ENCODE peak calls at places on chromosomes 5 and 9, in ten cellular contexts. H is transverse colon, I is right atrium auricular region, X is heart right ventricle, Y is PC-3, F is HCT116, K is small intestine, J is mammary epithelial cell, Q is neuronal stem cell, P is dorsolateral prefrontal cortex. Z is an unnamed sample.

GRCh38 chr5:6418679-6419276 is 29.9 kb upstream of the UBE2QL1 start:
- DNase-seq in H (no peak), I (no peak), X (no peak), Y (no peak), F (no peak), K (no peak), J (no peak), Q (no peak), P (no peak), Z (no peak)

GRCh38 chr5:95972196-95972595 is 10.5 kb upstream of the ELL2 start:
- DNase-seq in H (no peak), I (no peak), X (no peak), Y (no peak), F (no peak), K (no peak), J (no peak), Q (no peak), P (no peak), Z (no peak)

GRCh38 chr5:117161718-117162386 is 587.2 kb upstream of the SEMA6A start:
- DNase-seq in H (no peak), I (no peak), X (no peak), Y (no peak), F (no peak), K (no peak), J (no peak), Q (peak), P (no peak), Z (no peak)

GRCh38 chr9:78972303-78973002 is 599.3 kb upstream of the TLE4 start:
- DNase-seq in H (no peak), I (no peak), X (no peak), Y (no peak), F (no peak), K (no peak), J (no peak), Q (no peak), P (no peak), Z (no peak)

GRCh38 chr9:121902483-121903135 is 190.5 kb downstream of the TTLL11 start:
- DNase-seq in H (no peak), I (no peak), X (no peak), Y (no peak), F (no peak), K (peak), J (peak), Q (no peak), P (no peak), Z (no peak)

GRCh38 chr9:133509179-133510083 is 15.3 kb downstream of the MYMK start:
- DNase-seq in H (peak), I (no peak), X (peak), Y (peak), F (no peak), K (peak), J (no peak), Q (no peak), P (peak), Z (no peak)

GRCh38 chr5:163385276-163385675 is 52.1 kb upstream of the CCNG1 start:
- DNase-seq in H (no peak), I (peak), X (no peak), Y (no peak), F (no peak), K (no peak), J (no peak), Q (no peak), P (peak), Z (peak)

GRCh38 chr9:128160603-128160987 is 530 bp downstream of the BBLN start:
- DNase-seq in H (peak), I (no peak), X (no peak), Y (no peak), F (no peak), K (no peak), J (no peak), Q (no peak), P (peak), Z (no peak)

GRCh38 chr5:68232272-68232671 is 16.7 kb downstream of the PIK3R1 start:
- DNase-seq in H (no peak), I (no peak), X (no peak), Y (no peak), F (no peak), K (no peak), J (no peak), Q (no peak), P (no peak), Z (no peak)

GRCh38 chr5:166618555-166618954 is 1672.9 kb upstream of the WWC1 start:
- DNase-seq in H (no peak), I (no peak), X (no peak), Y (no peak), F (no peak), K (no peak), J (no peak), Q (no peak), P (no peak), Z (no peak)

GRCh38 chr5:113087994-113088519 is 111.5 kb downstream of the DCP2 start:
- DNase-seq in H (no peak), I (no peak), X (no peak), Y (no peak), F (no peak), K (no peak), J (no peak), Q (no peak), P (no peak), Z (no peak)

GRCh38 chr9:136803551-136804508 is 3.9 kb upstream of the RABL6 start:
- DNase-seq in H (no peak), I (no peak), X (no peak), Y (no peak), F (no peak), K (no peak), J (no peak), Q (no peak), P (no peak), Z (no peak)

GRCh38 chr9:93678199-93679019 is 102.0 kb downstream of the PHF2 start:
- DNase-seq in H (no peak), I (peak), X (no peak), Y (no peak), F (no peak), K (no peak), J (no peak), Q (no peak), P (peak), Z (peak)

GRCh38 chr5:97224112-97224750 is 41.2 kb upstream of the RIOK2 start:
- DNase-seq in H (no peak), I (no peak), X (no peak), Y (peak), F (no peak), K (no peak), J (no peak), Q (no peak), P (no peak), Z (no peak)

GRCh38 chr9:131046581-131047202 is 37.7 kb downstream of the LAMC3 start:
- DNase-seq in H (peak), I (peak), X (peak), Y (peak), F (peak), K (peak), J (peak), Q (peak), P (peak), Z (peak)
- H3K4me3 ChIP-seq in H (no peak), I (no peak), X (no peak), Y (no peak), F (peak), K (no peak), J (no peak), Q (no peak), P (no peak), Z (no peak)

GRCh38 chr5:100789641-100790160 is 113.4 kb downstream of the ST8SIA4 start:
- DNase-seq in H (no peak), I (no peak), X (no peak), Y (no peak), F (no peak), K (no peak), J (no peak), Q (no peak), P (no peak), Z (no peak)
- H3K27ac ChIP-seq in H (no peak), I (no peak), X (no peak), Y (no peak), F (no peak), K (no peak), J (no peak), Q (no peak), P (no peak), Z (no peak)

GRCh38 chr9:92650839-92651621 is 18.9 kb downstream of the IPPK start:
- DNase-seq in H (peak), I (no peak), X (peak), Y (no peak), F (no peak), K (no peak), J (no peak), Q (no peak), P (peak), Z (peak)
- H3K4me3 ChIP-seq in H (no peak), I (no peak), X (no peak), Y (no peak), F (no peak), K (no peak), J (no peak), Q (no peak), P (no peak), Z (no peak)

GRCh38 chr9:107323836-107324235 is 40.8 kb downstream of the RAD23B start:
- DNase-seq in H (no peak), I (no peak), X (no peak), Y (no peak), F (no peak), K (no peak), J (no peak), Q (no peak), P (no peak), Z (no peak)
- H3K27ac ChIP-seq in H (no peak), I (no peak), X (no peak), Y (no peak), F (no peak), K (no peak), J (no peak), Q (no peak), P (no peak), Z (no peak)

DNA sequence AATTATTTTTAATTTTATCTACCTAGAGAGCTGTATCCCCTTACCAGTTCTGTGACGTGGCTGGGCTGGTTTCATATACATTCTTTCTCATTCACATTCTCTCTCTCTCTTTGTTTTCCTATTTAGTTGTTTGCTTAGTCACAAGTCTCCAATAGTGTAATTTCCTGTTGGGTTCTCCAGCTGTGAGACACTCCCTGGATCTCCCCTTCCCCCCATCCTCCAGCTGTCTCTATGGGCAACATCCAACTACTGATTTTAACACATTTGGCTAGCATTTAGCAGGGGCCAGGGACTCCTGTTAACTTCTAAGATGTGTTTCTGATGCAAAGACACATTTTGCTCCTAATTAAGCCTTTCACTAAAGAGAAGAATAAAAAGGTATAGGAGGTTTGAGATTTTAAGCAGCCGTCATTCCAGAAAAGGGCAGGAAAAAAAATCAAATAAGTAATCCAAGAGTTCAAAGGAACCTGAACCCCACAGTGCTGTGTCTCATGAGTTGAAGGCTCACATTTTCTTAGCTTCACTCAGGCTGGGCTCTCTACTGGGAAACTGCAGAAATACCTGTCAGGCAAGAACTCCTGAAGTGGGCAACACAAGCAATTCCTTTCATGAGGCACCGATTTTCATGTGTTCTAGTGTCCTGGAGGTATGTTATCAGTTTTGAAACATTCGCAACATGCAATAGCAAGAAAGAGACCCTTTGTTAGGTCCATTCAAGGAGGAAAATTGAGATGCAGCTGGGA is 198.7 kb upstream of the C9orf72 start:
- DNase-seq in H (no peak), I (no peak), X (no peak), Y (peak), F (no peak), K (no peak), J (peak), Q (no peak), P (no peak), Z (no peak)
- H3K4me3 ChIP-seq in H (no peak), I (no peak), X (no peak), Y (no peak), F (no peak), K (no peak), J (no peak), Q (no peak), P (no peak), Z (no peak)

GRCh38 chr5:143397302-143398052 is 6.0 kb downstream of the NR3C1 start:
- DNase-seq in H (no peak), I (no peak), X (no peak), Y (no peak), F (no peak), K (no peak), J (peak), Q (no peak), P (no peak), Z (no peak)
- H3K27ac ChIP-seq in H (no peak), I (peak), X (no peak), Y (no peak), F (no peak), K (no peak), J (peak), Q (no peak), P (peak), Z (peak)